ENCODE peak calls at places on chromosomes 3 and 15, in seven cellular contexts. V is HCT116, R is HepG2, I is K562, C is H1, P is SK-N-SH, E is GM12878. D is an unnamed sample.

GRCh38 chr3:65170357-65171090 is 482.7 kb upstream of the ADAMTS9 start:
- DNase-seq in I (no peak), R (no peak), C (no peak), E (no peak), V (no peak), P (peak), D (no peak)

GRCh38 chr3:193885832-193886231 is 250.1 kb upstream of the HES1 start:
- DNase-seq in V (no peak), R (peak), I (no peak), P (no peak), E (no peak), C (no peak), D (peak)

GRCh38 chr15:55703873-55704285 is 39.1 kb downstream of the PRTG start:
- DNase-seq in P (no peak), E (peak), R (no peak), I (no peak), C (no peak), V (no peak), D (no peak)

GRCh38 chr3:196135693-196136639 is 54.1 kb upstream of the TFRC start:
- DNase-seq in E (no peak), I (no peak), R (no peak), C (no peak), V (no peak), P (no peak), D (peak)

GRCh38 chr3:138361561-138361971 is 13.2 kb downstream of the MRAS start:
- DNase-seq in R (no peak), C (no peak), P (no peak), I (no peak), V (no peak), E (no peak), D (no peak)

GRCh38 chr3:8576841-8577553 is 67.6 kb downstream of the SSUH2 start:
- DNase-seq in R (no peak), C (no peak), P (no peak), V (no peak), I (no peak), E (no peak), D (no peak)

GRCh38 chr3:125146601-125147490 is 65.7 kb downstream of the SLC12A8 start:
- DNase-seq in I (no peak), R (no peak), C (no peak), E (no peak), V (no peak), P (no peak), D (no peak)

GRCh38 chr15:69118089-69118488 is 42.3 kb upstream of the GLCE start:
- DNase-seq in E (no peak), P (no peak), I (no peak), V (no peak), R (no peak), C (no peak), D (no peak)

GRCh38 chr3:66854752-66855151 is 143.4 kb upstream of the KBTBD8 start:
- DNase-seq in I (no peak), R (no peak), E (no peak), C (no peak), V (no peak), P (no peak), D (no peak)

GRCh38 chr3:193640728-193641127 is 47.7 kb downstream of the OPA1 start:
- DNase-seq in P (no peak), I (no peak), E (no peak), V (no peak), R (no peak), C (no peak), D (no peak)

GRCh38 chr3:127711021-127711420 is 38.3 kb downstream of the ABTB1 start:
- DNase-seq in C (no peak), I (no peak), R (no peak), E (no peak), P (no peak), V (no peak), D (no peak)

GRCh38 chr3:14698601-14699244 is 23.8 kb downstream of the C3orf20 start:
- DNase-seq in C (peak), E (no peak), I (no peak), P (no peak), R (no peak), V (no peak), D (peak)

GRCh38 chr3:38628835-38629234 is 20.7 kb downstream of the SCN5A start:
- DNase-seq in I (no peak), P (no peak), R (no peak), V (no peak), E (no peak), C (no peak), D (no peak)

GRCh38 chr3:38627956-38628355 is 21.5 kb downstream of the SCN5A start:
- DNase-seq in C (peak), V (no peak), R (peak), E (no peak), I (peak), P (peak), D (peak)

GRCh38 chr3:38632989-38633388 is 16.5 kb downstream of the SCN5A start:
- DNase-seq in V (no peak), E (no peak), C (no peak), I (no peak), P (no peak), R (no peak), D (no peak)

GRCh38 chr3:38630070-38630469 is 19.4 kb downstream of the SCN5A start:
- DNase-seq in E (no peak), P (no peak), R (no peak), C (no peak), I (no peak), V (no peak), D (no peak)

GRCh38 chr3:38630591-38630990 is 18.9 kb downstream of the SCN5A start:
- DNase-seq in C (no peak), P (no peak), E (no peak), R (no peak), I (no peak), V (no peak), D (no peak)
- TF ChIP-seq JUND in C (no peak), P (no peak), E (no peak), R (no peak), I (no peak), V (no peak), D (no peak)

GRCh38 chr15:67242665-67243064 is 11.8 kb downstream of the AAGAB start:
- DNase-seq in I (no peak), P (no peak), C (no peak), R (no peak), E (no peak), V (no peak), D (no peak)

GRCh38 chr15:67240235-67241131 is 14.0 kb downstream of the AAGAB start:
- DNase-seq in V (peak), P (peak), R (peak), C (no peak), I (no peak), E (peak), D (peak)

GRCh38 chr15:67244966-67245478 is 9.4 kb downstream of the AAGAB start:
- DNase-seq in V (no peak), P (no peak), E (no peak), C (no peak), R (no peak), I (no peak), D (no peak)

GRCh38 chr15:67241132-67241855 is 13.2 kb downstream of the AAGAB start:
- DNase-seq in I (no peak), E (peak), C (no peak), V (no peak), P (no peak), R (no peak), D (no peak)
- TF ChIP-seq JUND in I (no peak), E (no peak), C (no peak), V (no peak), P (no peak), R (no peak), D (no peak)

DNA sequence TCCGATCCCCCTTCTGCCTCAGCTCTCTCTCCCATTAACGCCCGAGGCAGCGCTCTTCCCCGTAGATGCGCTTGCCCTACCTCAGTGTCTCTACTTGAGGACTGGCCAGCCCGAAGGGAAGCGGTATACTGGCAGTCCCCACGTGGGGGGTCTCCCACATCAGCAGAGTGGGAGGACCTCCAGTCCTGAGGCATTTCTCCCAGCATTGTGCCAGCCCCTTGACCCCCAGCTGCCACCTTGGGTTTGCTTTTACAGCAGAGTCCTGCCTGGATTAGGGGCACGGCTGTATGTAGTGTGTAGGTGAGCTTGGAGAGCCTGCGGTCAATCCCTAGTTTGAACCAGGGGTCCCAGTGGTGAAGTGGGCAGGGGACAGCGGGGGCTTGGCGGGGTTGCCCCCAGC is 767 bp downstream of the SEMA3F start:
- DNase-seq in C (peak), E (no peak), I (no peak), P (no peak), V (no peak), R (no peak), D (no peak)
- TF ChIP-seq JUND in C (no peak), E (no peak), I (no peak), P (no peak), V (no peak), R (no peak), D (no peak)

GRCh38 chr15:76972420-76973361 is 22.2 kb upstream of the PSTPIP1 start:
- DNase-seq in I (no peak), R (no peak), P (no peak), E (no peak), C (peak), V (no peak), D (no peak)
- TF ChIP-seq JUND in I (peak), R (no peak), P (no peak), E (no peak), C (no peak), V (no peak), D (no peak)

GRCh38 chr15:65829150-65829764 is 37.2 kb upstream of the DENND4A start:
- DNase-seq in C (no peak), V (peak), I (peak), R (peak), P (peak), E (no peak), D (peak)
- TF ChIP-seq JUND in C (no peak), V (no peak), I (no peak), R (no peak), P (no peak), E (no peak), D (no peak)

D was measured in T47D.